ENCODE peak calls at places on chromosomes 12 and 14, in four cellular contexts. One of them, this sample, is unnamed.

GRCh38 chr12:124613151-124613585 is 45.8 kb upstream of the NCOR2 start:
- DNase-seq in DMS153: peak; percentile 53
- DNase-seq in astrocyte of the cerebellum: peak; percentile 82
- DNase-seq in activated B cell treated with CpG ODN at 0.5 μM for 24 hours: no peak
- DNase-seq in this sample: no peak

GRCh38 chr14:74518221-74518620 is 24.7 kb downstream of the ISCA2 start:
- DNase-seq in DMS153: peak; percentile 17
- DNase-seq in astrocyte of the cerebellum: no peak
- DNase-seq in activated B cell treated with CpG ODN at 0.5 μM for 24 hours: no peak
- DNase-seq in this sample: no peak

GRCh38 chr14:61213116-61213720 is 67.9 kb downstream of the TMEM30B start:
- DNase-seq in DMS153: no peak
- DNase-seq in astrocyte of the cerebellum: no peak
- DNase-seq in activated B cell treated with CpG ODN at 0.5 μM for 24 hours: no peak
- DNase-seq in this sample: no peak

GRCh38 chr12:63845726-63846125 is 1.2 kb downstream of the SRGAP1 start:
- DNase-seq in DMS153: no peak
- DNase-seq in astrocyte of the cerebellum: no peak
- DNase-seq in activated B cell treated with CpG ODN at 0.5 μM for 24 hours: no peak
- DNase-seq in this sample: no peak

GRCh38 chr12:124432376-124432775 is 135.0 kb downstream of the NCOR2 start:
- DNase-seq in DMS153: no peak
- DNase-seq in astrocyte of the cerebellum: no peak
- DNase-seq in activated B cell treated with CpG ODN at 0.5 μM for 24 hours: no peak
- DNase-seq in this sample: no peak

GRCh38 chr14:102668291-102668873 is 75.9 kb downstream of the RCOR1 start:
- DNase-seq in DMS153: no peak
- DNase-seq in astrocyte of the cerebellum: no peak
- DNase-seq in activated B cell treated with CpG ODN at 0.5 μM for 24 hours: no peak
- DNase-seq in this sample: no peak

GRCh38 chr12:53268009-53268636 is at the start of gene ESPL1:
- DNase-seq in DMS153: peak; percentile 34
- DNase-seq in astrocyte of the cerebellum: peak; percentile 50
- DNase-seq in activated B cell treated with CpG ODN at 0.5 μM for 24 hours: peak; percentile 84
- DNase-seq in this sample: peak; percentile 92

GRCh38 chr12:120439646-120440247 is 1.8 kb downstream of the COX6A1 start:
- DNase-seq in DMS153: no peak
- DNase-seq in astrocyte of the cerebellum: peak; percentile 29
- DNase-seq in activated B cell treated with CpG ODN at 0.5 μM for 24 hours: peak; percentile 21
- DNase-seq in this sample: peak; percentile 67

GRCh38 chr12:78441737-78442453 is 422.7 kb upstream of the SYT1 start:
- DNase-seq in DMS153: no peak
- DNase-seq in astrocyte of the cerebellum: no peak
- DNase-seq in activated B cell treated with CpG ODN at 0.5 μM for 24 hours: no peak
- DNase-seq in this sample: no peak

GRCh38 chr14:55530464-55530863 is 49.5 kb upstream of the KTN1 start:
- DNase-seq in DMS153: no peak
- DNase-seq in astrocyte of the cerebellum: no peak
- DNase-seq in activated B cell treated with CpG ODN at 0.5 μM for 24 hours: no peak
- DNase-seq in this sample: no peak

GRCh38 chr14:76917759-76918175 is 91.6 kb downstream of the LRRC74A start:
- DNase-seq in DMS153: peak; percentile 77
- DNase-seq in astrocyte of the cerebellum: no peak
- DNase-seq in activated B cell treated with CpG ODN at 0.5 μM for 24 hours: no peak
- DNase-seq in this sample: no peak